ENCODE peak calls at places on chromosomes 11 and 22, in ten cellular contexts. One of them, this sample, is unnamed.

GRCh38 chr11:70650075-70650909 is 252.0 kb downstream of the CTTN start:
- DNase-seq in HCT116: peak
- DNase-seq in spleen: no peak
- DNase-seq in GM12891: peak
- DNase-seq in NB4: peak
- DNase-seq in testis: peak
- DNase-seq in breast epithelium: no peak
- DNase-seq in IMR-90: peak
- DNase-seq in endothelial cell of umbilical vein: peak
- DNase-seq in A549: peak
- DNase-seq in this sample: peak

GRCh38 chr11:106961518-106961917 is 56.8 kb downstream of the GUCY1A2 start:
- DNase-seq in HCT116: no peak
- DNase-seq in spleen: no peak
- DNase-seq in GM12891: no peak
- DNase-seq in NB4: no peak
- DNase-seq in testis: no peak
- DNase-seq in breast epithelium: no peak
- DNase-seq in IMR-90: peak
- DNase-seq in endothelial cell of umbilical vein: peak
- DNase-seq in A549: no peak
- DNase-seq in this sample: no peak

GRCh38 chr11:10490398-10491232 is 35.6 kb downstream of the AMPD3 start:
- DNase-seq in HCT116: peak
- DNase-seq in spleen: peak
- DNase-seq in GM12891: no peak
- DNase-seq in NB4: peak
- DNase-seq in testis: peak
- DNase-seq in breast epithelium: peak
- DNase-seq in IMR-90: peak
- DNase-seq in endothelial cell of umbilical vein: peak
- DNase-seq in A549: peak
- DNase-seq in this sample: peak

GRCh38 chr11:33700425-33701271 is at the start of gene C11orf91:
- DNase-seq in HCT116: peak
- DNase-seq in spleen: peak
- DNase-seq in GM12891: peak
- DNase-seq in NB4: peak
- DNase-seq in testis: peak
- DNase-seq in breast epithelium: peak
- DNase-seq in IMR-90: peak
- DNase-seq in endothelial cell of umbilical vein: peak
- DNase-seq in A549: peak
- DNase-seq in this sample: peak

GRCh38 chr11:44943118-44943517 is 7.6 kb downstream of the TP53I11 start:
- DNase-seq in HCT116: no peak
- DNase-seq in spleen: peak
- DNase-seq in GM12891: no peak
- DNase-seq in NB4: peak
- DNase-seq in testis: no peak
- DNase-seq in breast epithelium: no peak
- DNase-seq in IMR-90: no peak
- DNase-seq in endothelial cell of umbilical vein: peak
- DNase-seq in A549: no peak
- DNase-seq in this sample: no peak

GRCh38 chr11:71109186-71109585 is 143.2 kb downstream of the SHANK2 start:
- DNase-seq in HCT116: no peak
- DNase-seq in spleen: peak
- DNase-seq in GM12891: no peak
- DNase-seq in NB4: no peak
- DNase-seq in testis: no peak
- DNase-seq in breast epithelium: no peak
- DNase-seq in IMR-90: no peak
- DNase-seq in endothelial cell of umbilical vein: no peak
- DNase-seq in A549: no peak
- DNase-seq in this sample: no peak

GRCh38 chr11:31995525-31996123 is 95.2 kb upstream of the RCN1 start:
- DNase-seq in HCT116: no peak
- DNase-seq in spleen: no peak
- DNase-seq in GM12891: no peak
- DNase-seq in NB4: peak
- DNase-seq in testis: no peak
- DNase-seq in breast epithelium: no peak
- DNase-seq in IMR-90: peak
- DNase-seq in endothelial cell of umbilical vein: peak
- DNase-seq in A549: no peak
- DNase-seq in this sample: no peak

GRCh38 chr11:47152953-47153950 is 23.4 kb downstream of the ARFGAP2 start:
- DNase-seq in HCT116: no peak
- DNase-seq in spleen: no peak
- DNase-seq in GM12891: peak
- DNase-seq in NB4: peak
- DNase-seq in testis: peak
- DNase-seq in breast epithelium: peak
- DNase-seq in IMR-90: peak
- DNase-seq in endothelial cell of umbilical vein: peak
- DNase-seq in A549: peak
- DNase-seq in this sample: peak

GRCh38 chr22:17369553-17370035 is 334 bp downstream of the CECR2 start:
- DNase-seq in HCT116: no peak
- DNase-seq in spleen: peak
- DNase-seq in GM12891: no peak
- DNase-seq in NB4: peak
- DNase-seq in testis: peak
- DNase-seq in breast epithelium: no peak
- DNase-seq in IMR-90: no peak
- DNase-seq in endothelial cell of umbilical vein: no peak
- DNase-seq in A549: no peak
- DNase-seq in this sample: no peak

GRCh38 chr22:25751174-25751581 is 9.2 kb downstream of the MYO18B start:
- DNase-seq in HCT116: no peak
- DNase-seq in spleen: no peak
- DNase-seq in GM12891: no peak
- DNase-seq in NB4: no peak
- DNase-seq in testis: no peak
- DNase-seq in breast epithelium: no peak
- DNase-seq in IMR-90: no peak
- DNase-seq in endothelial cell of umbilical vein: no peak
- DNase-seq in A549: no peak
- DNase-seq in this sample: no peak

GRCh38 chr11:88421530-88421929 is 84.0 kb upstream of the CTSC start:
- DNase-seq in HCT116: no peak
- DNase-seq in spleen: no peak
- DNase-seq in GM12891: no peak
- DNase-seq in NB4: peak
- DNase-seq in testis: no peak
- DNase-seq in breast epithelium: no peak
- DNase-seq in IMR-90: peak
- DNase-seq in endothelial cell of umbilical vein: no peak
- DNase-seq in A549: no peak
- DNase-seq in this sample: no peak

GRCh38 chr11:46916669-46917108 is 1.7 kb downstream of the LRP4 start:
- DNase-seq in HCT116: no peak
- DNase-seq in spleen: no peak
- DNase-seq in GM12891: peak
- DNase-seq in NB4: peak
- DNase-seq in testis: peak
- DNase-seq in breast epithelium: peak
- DNase-seq in IMR-90: peak
- DNase-seq in endothelial cell of umbilical vein: peak
- DNase-seq in A549: peak
- DNase-seq in this sample: peak

GRCh38 chr22:50301581-50301991 is 5.9 kb downstream of the PLXNB2 start:
- DNase-seq in HCT116: no peak
- DNase-seq in spleen: no peak
- DNase-seq in GM12891: no peak
- DNase-seq in NB4: no peak
- DNase-seq in testis: no peak
- DNase-seq in breast epithelium: no peak
- DNase-seq in IMR-90: no peak
- DNase-seq in endothelial cell of umbilical vein: no peak
- DNase-seq in A549: no peak
- DNase-seq in this sample: no peak

GRCh38 chr22:22893891-22894739 is 6.5 kb downstream of the IGLL5 start:
- DNase-seq in HCT116: no peak
- DNase-seq in spleen: peak
- DNase-seq in GM12891: no peak
- DNase-seq in NB4: no peak
- DNase-seq in testis: no peak
- DNase-seq in breast epithelium: no peak
- DNase-seq in IMR-90: no peak
- DNase-seq in endothelial cell of umbilical vein: no peak
- DNase-seq in A549: no peak
- DNase-seq in this sample: no peak

GRCh38 chr11:73140213-73141030 is 1.7 kb downstream of the FCHSD2 start:
- DNase-seq in HCT116: no peak
- DNase-seq in spleen: peak
- DNase-seq in GM12891: no peak
- DNase-seq in NB4: peak
- DNase-seq in testis: peak
- DNase-seq in breast epithelium: no peak
- DNase-seq in IMR-90: peak
- DNase-seq in endothelial cell of umbilical vein: peak
- DNase-seq in A549: peak
- DNase-seq in this sample: peak

GRCh38 chr11:59706518-59707285 is 6.9 kb downstream of the OR10V1 start:
- DNase-seq in HCT116: peak
- DNase-seq in spleen: no peak
- DNase-seq in GM12891: no peak
- DNase-seq in NB4: no peak
- DNase-seq in testis: no peak
- DNase-seq in breast epithelium: no peak
- DNase-seq in IMR-90: peak
- DNase-seq in endothelial cell of umbilical vein: peak
- DNase-seq in A549: peak
- DNase-seq in this sample: peak

GRCh38 chr11:64745219-64745522 is 1.2 kb upstream of the RASGRP2 start:
- DNase-seq in HCT116: no peak
- DNase-seq in spleen: peak
- DNase-seq in GM12891: peak
- DNase-seq in NB4: peak
- DNase-seq in testis: peak
- DNase-seq in breast epithelium: peak
- DNase-seq in IMR-90: no peak
- DNase-seq in endothelial cell of umbilical vein: peak
- DNase-seq in A549: no peak
- DNase-seq in this sample: no peak

GRCh38 chr11:18091731-18092130 is 14.2 kb downstream of the SAAL1 start:
- DNase-seq in HCT116: no peak
- DNase-seq in spleen: no peak
- DNase-seq in GM12891: no peak
- DNase-seq in NB4: no peak
- DNase-seq in testis: no peak
- DNase-seq in breast epithelium: no peak
- DNase-seq in IMR-90: peak
- DNase-seq in endothelial cell of umbilical vein: no peak
- DNase-seq in A549: no peak
- DNase-seq in this sample: no peak

GRCh38 chr11:129696309-129696989 is 119.2 kb upstream of the TMEM45B start:
- DNase-seq in HCT116: no peak
- DNase-seq in spleen: no peak
- DNase-seq in GM12891: no peak
- DNase-seq in NB4: no peak
- DNase-seq in testis: no peak
- DNase-seq in breast epithelium: no peak
- DNase-seq in IMR-90: no peak
- DNase-seq in endothelial cell of umbilical vein: no peak
- DNase-seq in A549: no peak
- DNase-seq in this sample: no peak

GRCh38 chr11:315516-315994 is 1.7 kb downstream of the IFITM1 start:
- DNase-seq in HCT116: no peak
- DNase-seq in spleen: peak
- DNase-seq in GM12891: no peak
- DNase-seq in NB4: no peak
- DNase-seq in testis: no peak
- DNase-seq in breast epithelium: no peak
- DNase-seq in IMR-90: no peak
- DNase-seq in endothelial cell of umbilical vein: no peak
- DNase-seq in A549: no peak
- DNase-seq in this sample: no peak
- TF ChIP-seq POLR2A in HCT116: no peak
- TF ChIP-seq POLR2A in spleen: no peak
- TF ChIP-seq POLR2A in GM12891: no peak
- TF ChIP-seq POLR2A in NB4: no peak
- TF ChIP-seq POLR2A in testis: no peak
- TF ChIP-seq POLR2A in breast epithelium: no peak
- TF ChIP-seq POLR2A in IMR-90: no peak
- TF ChIP-seq POLR2A in endothelial cell of umbilical vein: no peak
- TF ChIP-seq POLR2A in A549: no peak
- TF ChIP-seq POLR2A in this sample: no peak

GRCh38 chr11:36581536-36581935 is 12.8 kb upstream of the IFTAP start:
- DNase-seq in HCT116: no peak
- DNase-seq in spleen: no peak
- DNase-seq in GM12891: no peak
- DNase-seq in NB4: no peak
- DNase-seq in testis: no peak
- DNase-seq in breast epithelium: no peak
- DNase-seq in IMR-90: no peak
- DNase-seq in endothelial cell of umbilical vein: no peak
- DNase-seq in A549: no peak
- DNase-seq in this sample: no peak
- TF ChIP-seq POLR2A in HCT116: no peak
- TF ChIP-seq POLR2A in spleen: no peak
- TF ChIP-seq POLR2A in GM12891: no peak
- TF ChIP-seq POLR2A in NB4: no peak
- TF ChIP-seq POLR2A in testis: no peak
- TF ChIP-seq POLR2A in breast epithelium: no peak
- TF ChIP-seq POLR2A in IMR-90: no peak
- TF ChIP-seq POLR2A in endothelial cell of umbilical vein: no peak
- TF ChIP-seq POLR2A in A549: no peak
- TF ChIP-seq POLR2A in this sample: no peak

DNA sequence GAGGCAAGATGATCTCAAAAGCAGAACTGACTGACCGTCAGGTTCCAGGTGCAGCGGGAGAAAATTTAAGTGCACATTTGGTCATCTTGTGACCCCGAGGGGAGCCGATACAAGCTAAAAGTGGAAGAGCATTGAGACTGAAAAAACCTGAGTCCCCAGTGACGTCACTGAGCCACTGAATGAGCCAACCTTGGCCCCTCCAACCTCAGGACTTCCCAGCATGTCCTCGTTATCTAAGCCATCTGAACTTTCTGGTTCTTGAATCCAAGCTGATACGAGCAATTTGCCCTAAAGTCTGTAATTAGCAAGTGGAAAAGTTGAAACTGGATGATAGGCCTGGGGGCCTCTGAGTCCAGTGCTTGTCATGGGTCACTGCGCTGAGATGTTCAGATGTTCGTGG is 51.1 kb upstream of the ISX start:
- DNase-seq in HCT116: no peak
- DNase-seq in spleen: no peak
- DNase-seq in GM12891: no peak
- DNase-seq in NB4: no peak
- DNase-seq in testis: no peak
- DNase-seq in breast epithelium: no peak
- DNase-seq in IMR-90: no peak
- DNase-seq in endothelial cell of umbilical vein: no peak
- DNase-seq in A549: no peak
- DNase-seq in this sample: no peak
- TF ChIP-seq POLR2A in HCT116: no peak
- TF ChIP-seq POLR2A in spleen: no peak
- TF ChIP-seq POLR2A in GM12891: no peak
- TF ChIP-seq POLR2A in NB4: no peak
- TF ChIP-seq POLR2A in testis: no peak
- TF ChIP-seq POLR2A in breast epithelium: no peak
- TF ChIP-seq POLR2A in IMR-90: no peak
- TF ChIP-seq POLR2A in endothelial cell of umbilical vein: no peak
- TF ChIP-seq POLR2A in A549: no peak
- TF ChIP-seq POLR2A in this sample: no peak

GRCh38 chr11:67120881-67121710 is 2.0 kb downstream of the KDM2A start:
- DNase-seq in HCT116: no peak
- DNase-seq in spleen: no peak
- DNase-seq in GM12891: no peak
- DNase-seq in NB4: peak
- DNase-seq in testis: peak
- DNase-seq in breast epithelium: no peak
- DNase-seq in IMR-90: peak
- DNase-seq in endothelial cell of umbilical vein: peak
- DNase-seq in A549: no peak
- DNase-seq in this sample: peak
- TF ChIP-seq POLR2A in HCT116: no peak
- TF ChIP-seq POLR2A in spleen: no peak
- TF ChIP-seq POLR2A in GM12891: no peak
- TF ChIP-seq POLR2A in NB4: peak
- TF ChIP-seq POLR2A in testis: no peak
- TF ChIP-seq POLR2A in breast epithelium: no peak
- TF ChIP-seq POLR2A in IMR-90: no peak
- TF ChIP-seq POLR2A in endothelial cell of umbilical vein: no peak
- TF ChIP-seq POLR2A in A549: no peak
- TF ChIP-seq POLR2A in this sample: no peak

This sample was measured in erythroblast.